ENCODE peak calls at places on chromosomes 5 and 9, in seven cellular contexts. One of them, this sample, is unnamed.

GRCh38 chr9:132672413-132672690 is 2.1 kb downstream of the GTF3C4 start:
- DNase-seq in HepG2: no peak
- DNase-seq in K562: no peak
- DNase-seq in H1: no peak
- DNase-seq in GM12892: no peak
- DNase-seq in GM12878: no peak
- DNase-seq in SK-N-SH: no peak
- DNase-seq in this sample: no peak

GRCh38 chr5:127243011-127243410 is 47.6 kb upstream of the MEGF10 start:
- DNase-seq in H1: no peak
- DNase-seq in SK-N-SH: no peak
- DNase-seq in GM12878: no peak
- DNase-seq in K562: no peak
- DNase-seq in HepG2: no peak
- DNase-seq in GM12892: no peak
- DNase-seq in this sample: no peak

GRCh38 chr5:154042751-154043150 is 4.0 kb downstream of the MFAP3 start:
- DNase-seq in SK-N-SH: no peak
- DNase-seq in K562: no peak
- DNase-seq in GM12878: no peak
- DNase-seq in H1: no peak
- DNase-seq in HepG2: no peak
- DNase-seq in GM12892: no peak
- DNase-seq in this sample: no peak

GRCh38 chr5:126778675-126779403 is 1.9 kb downstream of the LMNB1 start:
- DNase-seq in K562: no peak
- DNase-seq in SK-N-SH: no peak
- DNase-seq in GM12878: no peak
- DNase-seq in HepG2: no peak
- DNase-seq in GM12892: no peak
- DNase-seq in H1: no peak
- DNase-seq in this sample: no peak

GRCh38 chr5:139671096-139671841 is 23.1 kb downstream of the CXXC5 start:
- DNase-seq in HepG2: no peak
- DNase-seq in SK-N-SH: no peak
- DNase-seq in H1: no peak
- DNase-seq in GM12892: peak
- DNase-seq in K562: no peak
- DNase-seq in GM12878: no peak
- DNase-seq in this sample: no peak

GRCh38 chr9:123314617-123315016 is 41.4 kb upstream of the CRB2 start:
- DNase-seq in HepG2: no peak
- DNase-seq in SK-N-SH: no peak
- DNase-seq in H1: no peak
- DNase-seq in K562: no peak
- DNase-seq in GM12892: no peak
- DNase-seq in GM12878: no peak
- DNase-seq in this sample: no peak

GRCh38 chr5:154238776-154239481 is 48.4 kb downstream of the GALNT10 start:
- DNase-seq in GM12878: peak
- DNase-seq in K562: no peak
- DNase-seq in SK-N-SH: no peak
- DNase-seq in H1: no peak
- DNase-seq in GM12892: no peak
- DNase-seq in HepG2: no peak
- DNase-seq in this sample: no peak

GRCh38 chr9:2970864-2971263 is 127.0 kb upstream of the PUM3 start:
- DNase-seq in SK-N-SH: no peak
- DNase-seq in K562: no peak
- DNase-seq in H1: no peak
- DNase-seq in HepG2: no peak
- DNase-seq in GM12892: no peak
- DNase-seq in GM12878: no peak
- DNase-seq in this sample: no peak

GRCh38 chr9:84932915-84933527 is 263.5 kb downstream of the NTRK2 start:
- DNase-seq in K562: no peak
- DNase-seq in GM12878: no peak
- DNase-seq in HepG2: no peak
- DNase-seq in H1: no peak
- DNase-seq in SK-N-SH: no peak
- DNase-seq in GM12892: no peak
- DNase-seq in this sample: no peak

GRCh38 chr5:8749556-8749955 is 796.3 kb downstream of the SEMA5A start:
- DNase-seq in K562: no peak
- DNase-seq in HepG2: no peak
- DNase-seq in H1: no peak
- DNase-seq in GM12892: no peak
- DNase-seq in SK-N-SH: no peak
- DNase-seq in GM12878: no peak
- DNase-seq in this sample: no peak

DNA sequence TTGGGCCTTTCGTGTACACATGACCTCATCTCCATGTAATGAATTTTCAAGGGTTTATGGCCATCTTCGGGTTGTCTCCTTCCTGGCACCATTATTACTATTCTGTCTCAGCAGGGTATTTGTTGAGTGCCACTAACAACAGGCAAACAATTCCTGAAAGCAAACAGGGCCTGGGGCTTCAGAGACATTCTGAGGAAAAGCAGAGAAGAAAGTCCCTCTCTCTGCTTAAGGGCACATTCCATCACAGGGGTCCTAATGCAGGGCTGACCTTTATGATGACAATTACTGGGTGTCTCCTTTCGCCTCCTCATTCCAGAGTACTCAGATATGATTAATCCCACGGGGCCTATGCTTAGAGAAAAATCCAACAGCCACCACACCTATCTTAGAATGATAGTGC is 540.2 kb upstream of the ZNF462 start:
- DNase-seq in H1: no peak
- DNase-seq in K562: no peak
- DNase-seq in GM12878: no peak
- DNase-seq in HepG2: no peak
- DNase-seq in GM12892: no peak
- DNase-seq in SK-N-SH: no peak
- DNase-seq in this sample: no peak
- TF ChIP-seq TAF1 in H1: no peak
- TF ChIP-seq TAF1 in K562: no peak
- TF ChIP-seq TAF1 in GM12878: no peak
- TF ChIP-seq TAF1 in HepG2: no peak
- TF ChIP-seq TAF1 in GM12892: no peak
- TF ChIP-seq TAF1 in SK-N-SH: no peak
- TF ChIP-seq TAF1 in this sample: no peak

DNA sequence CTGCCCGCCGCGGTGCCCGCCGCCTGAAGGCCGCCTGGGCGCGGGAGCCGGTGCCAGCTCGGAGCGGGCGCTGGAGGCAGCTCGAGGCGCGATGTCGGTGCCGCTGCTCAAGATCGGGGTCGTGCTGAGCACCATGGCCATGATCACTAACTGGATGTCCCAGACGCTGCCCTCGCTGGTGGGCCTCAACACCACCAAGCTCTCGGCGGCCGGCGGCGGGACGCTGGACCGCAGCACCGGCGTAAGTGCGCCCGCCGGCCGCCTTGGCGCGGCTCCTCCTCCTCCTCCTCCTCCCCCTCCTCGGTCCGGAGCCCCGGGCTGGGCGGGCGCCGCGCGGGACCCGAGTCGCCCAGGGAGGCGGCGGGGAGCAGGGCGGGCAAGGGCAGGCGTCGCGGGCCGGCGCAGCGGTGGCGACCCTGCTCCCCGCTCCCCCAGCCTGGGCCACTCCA is 455 bp downstream of the OLFM1 start:
- DNase-seq in K562: no peak
- DNase-seq in HepG2: no peak
- DNase-seq in H1: no peak
- DNase-seq in GM12892: no peak
- DNase-seq in SK-N-SH: no peak
- DNase-seq in GM12878: no peak
- DNase-seq in this sample: no peak
- TF ChIP-seq TAF1 in K562: no peak
- TF ChIP-seq TAF1 in HepG2: no peak
- TF ChIP-seq TAF1 in H1: no peak
- TF ChIP-seq TAF1 in GM12892: no peak
- TF ChIP-seq TAF1 in SK-N-SH: no peak
- TF ChIP-seq TAF1 in GM12878: no peak
- TF ChIP-seq TAF1 in this sample: no peak

GRCh38 chr5:76701298-76701697 is 14.6 kb upstream of the F2R start:
- DNase-seq in H1: no peak
- DNase-seq in K562: no peak
- DNase-seq in GM12892: no peak
- DNase-seq in SK-N-SH: no peak
- DNase-seq in GM12878: no peak
- DNase-seq in HepG2: peak
- DNase-seq in this sample: no peak
- TF ChIP-seq TAF1 in H1: no peak
- TF ChIP-seq TAF1 in K562: no peak
- TF ChIP-seq TAF1 in GM12892: no peak
- TF ChIP-seq TAF1 in SK-N-SH: no peak
- TF ChIP-seq TAF1 in GM12878: no peak
- TF ChIP-seq TAF1 in HepG2: no peak
- TF ChIP-seq TAF1 in this sample: no peak

GRCh38 chr9:109488791-109489492 is 9.2 kb downstream of the PTPN3 start:
- DNase-seq in SK-N-SH: no peak
- DNase-seq in HepG2: no peak
- DNase-seq in K562: no peak
- DNase-seq in GM12878: no peak
- DNase-seq in GM12892: no peak
- DNase-seq in H1: no peak
- DNase-seq in this sample: no peak
- TF ChIP-seq TAF1 in SK-N-SH: no peak
- TF ChIP-seq TAF1 in HepG2: no peak
- TF ChIP-seq TAF1 in K562: no peak
- TF ChIP-seq TAF1 in GM12878: no peak
- TF ChIP-seq TAF1 in GM12892: no peak
- TF ChIP-seq TAF1 in H1: no peak
- TF ChIP-seq TAF1 in this sample: no peak

GRCh38 chr9:37798677-37799076 is 1.9 kb upstream of the DCAF10 start:
- DNase-seq in H1: no peak
- DNase-seq in K562: no peak
- DNase-seq in GM12878: no peak
- DNase-seq in GM12892: no peak
- DNase-seq in SK-N-SH: no peak
- DNase-seq in HepG2: no peak
- DNase-seq in this sample: no peak
- TF ChIP-seq TAF1 in H1: no peak
- TF ChIP-seq TAF1 in K562: no peak
- TF ChIP-seq TAF1 in GM12878: no peak
- TF ChIP-seq TAF1 in GM12892: no peak
- TF ChIP-seq TAF1 in SK-N-SH: no peak
- TF ChIP-seq TAF1 in HepG2: no peak
- TF ChIP-seq TAF1 in this sample: no peak

DNA sequence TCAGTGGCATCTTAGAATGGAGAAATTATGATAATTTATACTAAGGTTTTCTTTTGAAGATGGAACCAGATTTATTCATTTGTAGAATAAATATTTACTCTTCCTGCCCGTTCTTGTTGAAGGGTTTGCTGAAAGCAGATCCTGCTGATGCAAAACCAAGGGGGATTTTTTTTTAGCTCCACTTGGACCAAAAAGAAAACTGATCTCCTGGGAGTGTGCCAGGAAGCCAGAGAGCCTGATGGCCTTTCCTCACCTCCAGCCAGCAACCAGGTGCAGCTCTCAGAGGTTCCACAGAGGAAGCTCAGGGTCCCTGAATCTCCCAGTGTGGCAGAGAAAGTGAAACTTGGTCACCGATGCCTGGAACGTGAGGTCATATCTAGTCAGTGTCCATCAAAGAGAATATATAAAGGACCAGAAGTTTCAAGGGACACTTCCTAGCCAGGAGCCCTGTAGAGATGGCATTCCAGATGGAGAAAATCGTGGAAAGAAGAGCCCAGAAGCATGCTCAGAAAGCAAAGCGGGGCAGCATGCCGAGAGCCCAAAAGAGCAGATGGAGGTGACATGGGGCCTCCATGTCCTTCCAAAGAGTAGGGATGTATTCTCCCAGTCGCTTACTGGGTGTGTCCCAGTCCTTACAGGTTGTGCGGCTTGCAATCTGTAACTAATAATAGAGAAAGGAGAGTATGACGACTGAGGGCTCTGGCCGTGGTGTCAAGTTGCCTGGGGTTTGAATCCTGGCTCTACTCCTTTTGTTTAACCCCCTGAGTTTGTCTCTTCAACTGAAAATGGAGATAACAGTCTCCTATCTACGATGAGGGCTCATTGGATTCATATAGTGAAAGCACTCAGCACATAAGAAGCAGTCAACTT is 12.2 kb downstream of the AFAP1L1 start:
- DNase-seq in SK-N-SH: no peak
- DNase-seq in K562: no peak
- DNase-seq in HepG2: no peak
- DNase-seq in GM12878: no peak
- DNase-seq in GM12892: no peak
- DNase-seq in H1: no peak
- DNase-seq in this sample: no peak
- TF ChIP-seq TAF1 in SK-N-SH: no peak
- TF ChIP-seq TAF1 in K562: no peak
- TF ChIP-seq TAF1 in HepG2: no peak
- TF ChIP-seq TAF1 in GM12878: no peak
- TF ChIP-seq TAF1 in GM12892: no peak
- TF ChIP-seq TAF1 in H1: no peak
- TF ChIP-seq TAF1 in this sample: no peak

This sample was measured in GM12891.